ENCODE peak calls at places on chromosomes 12 and 14, in six cellular contexts. Z is right cardiac atrium; T is iris pigment epithelial cell; K is CD4-positive, CD25-positive, alpha-beta regulatory T cell; A is RCC 7860; N is activated CD4-positive, alpha-beta T cell treated with anti-CD3 and anti-CD28 coated beads, Interleukin-2, amount 50 U/mL, for 1 hour. U is an unnamed sample.
A peak's percentile ranks its signal among the peaks of the same experiment; 100 is the strongest.

GRCh38 chr12:51270847-51271518 is 768 bp upstream of the SMAGP start:
- DNase-seq in Z (no peak), T (peak; percentile 84), K (no peak), A (peak; percentile 83), N (no peak), U (no peak)

GRCh38 chr14:95481391-95482022 is 34.9 kb downstream of the SYNE3 start:
- DNase-seq in Z (peak; percentile 70), T (no peak), K (no peak), A (no peak), N (no peak), U (no peak)

GRCh38 chr14:70665448-70666363 is 24.0 kb downstream of the TTC9 start:
- DNase-seq in Z (no peak), T (no peak), K (peak; percentile 33), A (peak; percentile 12), N (no peak), U (no peak)

GRCh38 chr12:4271433-4272013 is 2.0 kb upstream of the CCND2 start:
- DNase-seq in Z (no peak), T (peak; percentile 23), K (no peak), A (no peak), N (no peak), U (no peak)

GRCh38 chr12:51864701-51865469 is 16.4 kb upstream of the FIGNL2 start:
- DNase-seq in Z (no peak), T (no peak), K (no peak), A (no peak), N (no peak), U (no peak)

GRCh38 chr12:47982770-47983169 is 19.4 kb downstream of the TMEM106C start:
- DNase-seq in Z (no peak), T (no peak), K (no peak), A (no peak), N (no peak), U (no peak)

GRCh38 chr12:27733052-27733656 is 22.5 kb downstream of the MRPS35 start:
- DNase-seq in Z (no peak), T (peak; percentile 44), K (peak; percentile 60), A (peak; percentile 16), N (peak; percentile 37), U (no peak)

GRCh38 chr14:41636492-41637392 is 30.1 kb downstream of the LRFN5 start:
- DNase-seq in Z (no peak), T (peak; percentile 26), K (no peak), A (peak; percentile 13), N (no peak), U (no peak)

GRCh38 chr12:50314629-50315312 is 31.5 kb upstream of the LIMA1 start:
- DNase-seq in Z (no peak), T (peak; percentile 66), K (peak; percentile 25), A (no peak), N (no peak), U (no peak)

GRCh38 chr12:81255456-81255855 is 177.6 kb downstream of the ACSS3 start:
- DNase-seq in Z (peak; percentile 10), T (no peak), K (no peak), A (no peak), N (no peak), U (no peak)

GRCh38 chr12:120453977-120454376 is 7.7 kb downstream of the GATC start:
- DNase-seq in Z (no peak), T (peak; percentile 31), K (peak; percentile 60), A (peak; percentile 22), N (no peak), U (no peak)

GRCh38 chr12:110180591-110181005 is 56.4 kb downstream of the IFT81 start:
- DNase-seq in Z (no peak), T (no peak), K (no peak), A (no peak), N (no peak), U (no peak)

GRCh38 chr12:127430401-127430800 is 836.6 kb upstream of the TMEM132C start:
- DNase-seq in Z (no peak), T (no peak), K (no peak), A (no peak), N (no peak), U (no peak)

GRCh38 chr14:68585690-68586089 is 207.2 kb downstream of the ZFP36L1 start:
- DNase-seq in Z (peak; percentile 47), T (peak; percentile 32), K (no peak), A (no peak), N (no peak), U (no peak)